ENCODE peak calls at places on chromosome 19, in ten cellular contexts. B, Z, U, X, D, S, V, O, T and H are unnamed samples.

GRCh38 chr19:55099557-55100506 is 17.6 kb downstream of the PPP1R12C start:
- DNase-seq in X (no peak), O (no peak), V (no peak), T (no peak), B (no peak), U (no peak), D (no peak), Z (no peak), S (no peak), H (no peak)

GRCh38 chr19:33659835-33660234 is 38.1 kb downstream of the CHST8 start:
- DNase-seq in X (no peak), D (no peak), T (no peak), O (no peak), S (no peak), B (no peak), V (no peak), Z (no peak), U (no peak), H (no peak)

GRCh38 chr19:39423258-39424086 is 11.0 kb downstream of the PLEKHG2 start:
- DNase-seq in B (no peak), U (no peak), Z (no peak), X (no peak), S (no peak), T (no peak), O (no peak), V (no peak), D (no peak), H (no peak)

GRCh38 chr19:41709951-41710645 is 1.7 kb downstream of the CEACAM5 start:
- DNase-seq in S (no peak), D (no peak), T (no peak), U (no peak), Z (peak), V (no peak), B (no peak), O (no peak), X (no peak), H (no peak)

GRCh38 chr19:5055457-5055776 is 86.5 kb downstream of the KDM4B start:
- DNase-seq in X (no peak), U (no peak), V (no peak), O (no peak), Z (no peak), D (no peak), T (no peak), S (no peak), B (no peak), H (no peak)

GRCh38 chr19:13699786-13700185 is 64.5 kb upstream of the MRI1 start:
- DNase-seq in O (no peak), U (no peak), D (no peak), X (no peak), V (no peak), Z (no peak), T (no peak), S (no peak), B (no peak), H (no peak)

GRCh38 chr19:4365341-4365740 is 22.0 kb downstream of the MPND start:
- DNase-seq in X (no peak), O (no peak), Z (peak), T (no peak), B (no peak), U (no peak), S (no peak), D (no peak), V (no peak), H (no peak)

GRCh38 chr19:49125025-49125731 is 5.8 kb downstream of the PPFIA3 start:
- DNase-seq in Z (no peak), X (no peak), V (no peak), B (no peak), U (no peak), T (no peak), S (no peak), D (no peak), O (no peak), H (no peak)

GRCh38 chr19:15393963-15394362 is 14.4 kb upstream of the AKAP8 start:
- DNase-seq in O (no peak), U (no peak), S (no peak), D (no peak), Z (no peak), T (no peak), B (no peak), V (peak), X (no peak), H (no peak)

GRCh38 chr19:45098521-45099464 is 5.8 kb downstream of the PPP1R37 start:
- DNase-seq in O (no peak), D (no peak), X (no peak), B (no peak), T (no peak), Z (no peak), S (no peak), U (no peak), V (peak), H (no peak)

GRCh38 chr19:19068659-19069509 is 5.1 kb downstream of the SLC25A42 start:
- DNase-seq in U (no peak), T (no peak), V (no peak), X (no peak), B (no peak), O (no peak), S (no peak), D (no peak), Z (no peak), H (no peak)

GRCh38 chr19:7515471-7516226 is at the start of gene ZNF358:
- DNase-seq in D (no peak), O (no peak), T (no peak), Z (peak), X (peak), B (peak), U (peak), V (peak), S (no peak), H (peak)

GRCh38 chr19:29671393-29672076 is 6.3 kb downstream of the PLEKHF1 start:
- DNase-seq in O (peak), T (peak), V (peak), U (peak), X (peak), B (no peak), S (no peak), Z (peak), D (peak), H (peak)

GRCh38 chr19:17488593-17489391 is 18.5 kb downstream of the SLC27A1 start:
- DNase-seq in Z (peak), T (peak), U (no peak), X (peak), O (peak), D (peak), S (peak), V (no peak), B (no peak), H (peak)

GRCh38 chr19:9705836-9706235 is 30.9 kb upstream of the ZNF562 start:
- DNase-seq in V (no peak), U (peak), O (no peak), D (no peak), X (no peak), T (no peak), Z (no peak), B (no peak), S (no peak), H (no peak)

GRCh38 chr19:15759962-15760565 is 22.3 kb downstream of the OR10H3 start:
- DNase-seq in T (no peak), O (no peak), U (no peak), S (no peak), D (no peak), B (no peak), Z (no peak), V (no peak), X (no peak), H (no peak)

GRCh38 chr19:10471909-10472308 is 31.2 kb downstream of the KEAP1 start:
- DNase-seq in V (peak), Z (no peak), U (peak), B (no peak), D (no peak), X (no peak), O (no peak), S (peak), T (no peak), H (peak)

GRCh38 chr19:34732548-34733255 is 1.3 kb upstream of the ZNF181 start:
- DNase-seq in S (no peak), O (no peak), Z (no peak), T (no peak), V (no peak), U (no peak), X (no peak), B (no peak), D (no peak), H (no peak)

GRCh38 chr19:23436944-23437343 is 41.7 kb upstream of the ZNF91 start:
- DNase-seq in Z (no peak), V (peak), X (no peak), U (no peak), O (no peak), D (no peak), B (no peak), T (no peak), S (no peak), H (no peak)

GRCh38 chr19:8877854-8878705 is 45.9 kb downstream of the MBD3L1 start:
- DNase-seq in Z (no peak), D (no peak), B (no peak), V (no peak), U (peak), X (no peak), T (no peak), S (no peak), O (no peak), H (no peak)

GRCh38 chr19:33464733-33465115 is 56.9 kb downstream of the PEPD start:
- DNase-seq in D (no peak), U (no peak), B (no peak), V (no peak), Z (no peak), T (no peak), X (no peak), S (no peak), O (no peak), H (no peak)

GRCh38 chr19:48400018-48400742 is 6.7 kb downstream of the GRIN2D start:
- DNase-seq in X (no peak), O (no peak), U (peak), S (peak), D (no peak), T (no peak), V (peak), Z (peak), B (peak), H (peak)